ENCODE peak calls at places on chromosomes 7 and 10, in eight cellular contexts. X is mucosa of gallbladder; B is stimulated activated CD4-positive, alpha-beta T cell treated with anti-CD3 and anti-CD28 coated beads, Interleukin-1b, Interleukin-23, amount 100 ng/mL, for 24 hours; D is A549; H is foreskin fibroblast; C is T-cell; I is NCI-H2171 treated with DMSO at 0.1 percent for 48 hours; K is kidney tubule cell. R is an unnamed sample.

GRCh38 chr10:24467094-24467493 is 256.6 kb downstream of the ARHGAP21 start:
- DNase-seq in X (no peak), B (no peak), D (no peak), H (no peak), C (no peak), I (no peak), K (peak), R (peak)

GRCh38 chr7:128863433-128863989 is 855 bp downstream of the ATP6V1F start:
- DNase-seq in X (no peak), B (peak), D (peak), H (peak), C (peak), I (peak), K (peak), R (peak)

GRCh38 chr7:88927-89921 is 103.1 kb upstream of the FAM20C start:
- DNase-seq in X (no peak), B (no peak), D (no peak), H (peak), C (no peak), I (no peak), K (peak), R (peak)

GRCh38 chr10:42744134-42744701 is 38.4 kb upstream of the BMS1 start:
- DNase-seq in X (no peak), B (no peak), D (no peak), H (no peak), C (no peak), I (no peak), K (no peak), R (no peak)

GRCh38 chr7:977326-978048 is 2.1 kb upstream of the COX19 start:
- DNase-seq in X (peak), B (no peak), D (peak), H (no peak), C (no peak), I (no peak), K (peak), R (peak)

GRCh38 chr10:69731698-69732097 is 70.0 kb upstream of the COL13A1 start:
- DNase-seq in X (no peak), B (no peak), D (no peak), H (no peak), C (no peak), I (no peak), K (no peak), R (no peak)

GRCh38 chr10:124993345-124993708 is 51.4 kb downstream of the ZRANB1 start:
- DNase-seq in X (no peak), B (no peak), D (no peak), H (no peak), C (no peak), I (no peak), K (no peak), R (no peak)

GRCh38 chr10:70175516-70175915 is 5.2 kb upstream of the SAR1A start:
- DNase-seq in X (no peak), B (no peak), D (no peak), H (no peak), C (no peak), I (no peak), K (no peak), R (no peak)

GRCh38 chr7:143299840-143300239 is 11.7 kb downstream of the CASP2 start:
- DNase-seq in X (no peak), B (peak), D (peak), H (peak), C (peak), I (peak), K (peak), R (no peak)

GRCh38 chr10:124740374-124741280 is 3.6 kb downstream of the FAM53B start:
- DNase-seq in X (no peak), B (no peak), D (no peak), H (peak), C (no peak), I (no peak), K (peak), R (no peak)

R was measured in Caki2.